ENCODE peak calls at places on chromosomes 13 and 19, in four cellular contexts. M is IMR-90, B is H1, S is H9. E is an unnamed sample.

GRCh38 chr19:7988307-7988706 is 17.1 kb downstream of the ELAVL1 start:
- DNase-seq in B (no peak), M (no peak), S (no peak), E (peak; percentile 64)

GRCh38 chr19:55179570-55180484 is at the start of gene SYT5:
- DNase-seq in M (no peak), S (peak; percentile 69), B (peak; percentile 90), E (peak; percentile 55)

GRCh38 chr13:59710995-59711701 is 452.6 kb downstream of the DIAPH3 start:
- DNase-seq in M (no peak), S (no peak), B (no peak), E (no peak)

GRCh38 chr13:41864658-41865057 is 96.3 kb downstream of the VWA8 start:
- DNase-seq in M (no peak), S (no peak), B (no peak), E (no peak)

GRCh38 chr19:48844472-48844871 is 8.2 kb upstream of the HSD17B14 start:
- DNase-seq in S (peak; percentile 64), B (no peak), M (peak; percentile 68), E (peak; percentile 94)

GRCh38 chr13:37681295-37682032 is 82.9 kb upstream of the POSTN start:
- DNase-seq in B (no peak), S (no peak), M (peak; percentile 94), E (no peak)

GRCh38 chr13:76754414-76754813 is 131.8 kb downstream of the KCTD12 start:
- DNase-seq in S (no peak), M (peak; percentile 60), B (no peak), E (no peak)

GRCh38 chr13:49690990-49691886 is at the start of gene EBPL:
- DNase-seq in S (peak; percentile 96), B (peak; percentile 99), M (peak; percentile 86), E (peak; percentile 96)

GRCh38 chr13:112444001-112444311 is 67.8 kb downstream of the SPACA7 start:
- DNase-seq in M (peak; percentile 42), S (peak; percentile 90), B (peak; percentile 98), E (peak; percentile 82)

GRCh38 chr13:28753208-28753892 is 34.6 kb upstream of the SLC46A3 start:
- DNase-seq in S (peak; percentile 79), B (peak; percentile 50), M (peak; percentile 91), E (peak; percentile 97)

GRCh38 chr19:35585844-35586243 is at the start of gene PMIS2:
- DNase-seq in B (no peak), S (peak; percentile 65), M (no peak), E (no peak)

GRCh38 chr19:49224856-49225255 is 67.3 kb downstream of the TRPM4 start:
- DNase-seq in S (peak; percentile 87), B (peak; percentile 78), M (peak; percentile 57), E (peak; percentile 84)

GRCh38 chr19:8526345-8527062 is 12.5 kb upstream of the ZNF414 start:
- DNase-seq in B (peak; percentile 97), S (peak; percentile 94), M (peak; percentile 88), E (peak; percentile 95)

GRCh38 chr19:52217576-52217975 is 27.7 kb downstream of the PPP2R1A start:
- DNase-seq in S (no peak), M (no peak), B (no peak), E (peak; percentile 11)

GRCh38 chr19:10292789-10293636 is 3.3 kb downstream of the ICAM5 start:
- DNase-seq in S (peak; percentile 66), B (no peak), M (no peak), E (peak; percentile 44)

GRCh38 chr19:6731822-6732221 is 5.6 kb downstream of the GPR108 start:
- DNase-seq in M (no peak), S (peak; percentile 25), B (no peak), E (no peak)

GRCh38 chr19:46862504-46862835 is 1.7 kb downstream of the ARHGAP35 start:
- DNase-seq in M (no peak), B (no peak), S (no peak), E (no peak)

GRCh38 chr19:47356900-47357299 is 7.8 kb downstream of the DHX34 start:
- DNase-seq in M (no peak), B (no peak), S (no peak), E (no peak)

GRCh38 chr19:18023596-18024212 is 15.7 kb downstream of the ARRDC2 start:
- DNase-seq in S (no peak), M (no peak), B (no peak), E (no peak)

GRCh38 chr19:20999731-21000352 is 20.6 kb upstream of the ZNF430 start:
- DNase-seq in B (peak; percentile 77), M (peak; percentile 71), S (peak; percentile 96), E (peak; percentile 99)

GRCh38 chr19:45569619-45570421 is 14.8 kb downstream of the OPA3 start:
- DNase-seq in M (no peak), B (peak; percentile 96), S (peak; percentile 83), E (peak; percentile 74)

GRCh38 chr19:46731584-46731983 is 14.3 kb upstream of the FKRP start:
- DNase-seq in S (no peak), B (no peak), M (no peak), E (no peak)

GRCh38 chr13:113836917-113837553 is 26.8 kb downstream of the GAS6 start:
- DNase-seq in S (no peak), M (peak; percentile 85), B (no peak), E (no peak)

GRCh38 chr13:53197424-53197823 is 168.8 kb downstream of the OLFM4 start:
- DNase-seq in S (no peak), B (no peak), M (no peak), E (no peak)

GRCh38 chr13:40306817-40307216 is 359.6 kb downstream of the FOXO1 start:
- DNase-seq in S (no peak), B (no peak), M (no peak), E (no peak)

GRCh38 chr13:35892837-35893814 is 238.1 kb downstream of the DCLK1 start:
- DNase-seq in M (no peak), B (peak; percentile 31), S (no peak), E (no peak)

GRCh38 chr19:53409505-53410204 is 14.7 kb downstream of the ZNF765 start:
- DNase-seq in M (no peak), B (no peak), S (no peak), E (no peak)

GRCh38 chr13:41458187-41458938 is 1.0 kb downstream of the RGCC start:
- DNase-seq in S (peak; percentile 42), B (peak; percentile 63), M (peak; percentile 46), E (peak; percentile 43)

GRCh38 chr19:31346184-31346583 is 3.1 kb downstream of the TSHZ3 start:
- DNase-seq in B (no peak), S (no peak), M (no peak), E (no peak)

GRCh38 chr19:44308011-44308410 is 3.2 kb upstream of the ZNF235 start:
- DNase-seq in S (no peak), M (no peak), B (no peak), E (no peak)

GRCh38 chr13:68081051-68081450 is 850.9 kb upstream of the PCDH9 start:
- DNase-seq in M (no peak), B (no peak), S (no peak), E (no peak)

GRCh38 chr13:81197483-81197882 is 856.6 kb upstream of the SPRY2 start:
- DNase-seq in B (no peak), M (no peak), S (no peak), E (no peak)

DNA sequence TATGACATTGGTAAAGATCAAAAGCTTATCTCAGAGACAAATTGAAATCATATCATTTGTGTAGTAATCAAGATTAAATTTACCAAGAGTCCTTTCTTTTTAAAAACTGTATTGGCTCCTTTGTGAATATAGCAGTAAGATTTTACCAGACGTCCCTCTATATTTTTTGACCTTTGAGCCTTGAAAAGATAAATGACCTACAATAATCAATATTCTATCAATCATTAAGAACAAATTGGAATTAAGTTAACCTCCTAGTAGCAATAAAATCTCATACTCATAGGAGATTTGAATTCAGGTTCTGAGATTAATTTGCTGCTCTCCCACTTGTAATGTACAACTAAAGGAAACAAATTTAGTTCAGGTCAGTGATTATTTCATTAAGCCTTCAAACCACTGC is 78.3 kb downstream of the FGF14 start:
- DNase-seq in B (no peak), S (no peak), M (no peak), E (no peak)
- H3K56ac ChIP-seq in B (no peak overlapping the region), S (no peak overlapping the region), M (no peak overlapping the region), E (no peak overlapping the region)

DNA sequence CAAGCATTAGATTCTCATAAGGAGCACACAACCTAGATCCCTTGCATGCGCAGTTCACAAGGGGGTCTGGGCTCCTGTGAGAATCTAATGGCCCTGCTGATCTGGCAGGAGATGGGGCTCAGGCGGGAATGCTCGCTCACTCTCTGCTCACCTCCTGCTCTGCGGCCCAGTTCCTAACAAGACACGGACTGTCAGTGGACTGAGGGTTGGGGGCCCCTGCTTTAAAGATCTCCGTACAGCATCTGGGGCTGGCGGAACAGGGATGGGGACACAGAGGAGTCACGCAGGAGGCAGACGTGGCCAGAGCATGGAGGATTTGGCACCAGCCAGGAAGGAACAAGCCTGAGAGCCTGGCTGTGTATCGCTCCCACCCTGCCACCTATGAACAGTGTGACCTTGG is 37.3 kb upstream of the ZNF536 start:
- DNase-seq in B (no peak), M (no peak), S (no peak), E (no peak)
- H3K56ac ChIP-seq in B (no peak overlapping the region), M (no peak overlapping the region), S (no peak overlapping the region), E (no peak overlapping the region)

GRCh38 chr19:13778847-13779246 is 4.6 kb downstream of the C19orf53 start:
- DNase-seq in B (no peak), S (no peak), M (no peak), E (no peak)
- H3K56ac ChIP-seq in B (no peak overlapping the region), S (no peak overlapping the region), M (no peak overlapping the region), E (no peak overlapping the region)

GRCh38 chr13:43911871-43912270 is 32.2 kb downstream of the LACC1 start:
- DNase-seq in M (no peak), B (no peak), S (no peak), E (no peak)
- H3K56ac ChIP-seq in M (no peak overlapping the region), B (no peak overlapping the region), S (no peak overlapping the region), E (no peak overlapping the region)

GRCh38 chr19:33332248-33332647 is 29.9 kb upstream of the CEBPA start:
- DNase-seq in M (no peak), S (no peak), B (no peak), E (no peak)

GRCh38 chr19:33333151-33333550 is 30.8 kb upstream of the CEBPA start:
- DNase-seq in B (no peak), S (no peak), M (no peak), E (no peak)

GRCh38 chr19:33333615-33334014 is 31.3 kb upstream of the CEBPA start:
- DNase-seq in M (no peak), B (no peak), S (no peak), E (no peak)

GRCh38 chr19:33335446-33335845 is 33.1 kb upstream of the CEBPA start:
- DNase-seq in M (no peak), S (no peak), B (no peak), E (no peak)

DNA sequence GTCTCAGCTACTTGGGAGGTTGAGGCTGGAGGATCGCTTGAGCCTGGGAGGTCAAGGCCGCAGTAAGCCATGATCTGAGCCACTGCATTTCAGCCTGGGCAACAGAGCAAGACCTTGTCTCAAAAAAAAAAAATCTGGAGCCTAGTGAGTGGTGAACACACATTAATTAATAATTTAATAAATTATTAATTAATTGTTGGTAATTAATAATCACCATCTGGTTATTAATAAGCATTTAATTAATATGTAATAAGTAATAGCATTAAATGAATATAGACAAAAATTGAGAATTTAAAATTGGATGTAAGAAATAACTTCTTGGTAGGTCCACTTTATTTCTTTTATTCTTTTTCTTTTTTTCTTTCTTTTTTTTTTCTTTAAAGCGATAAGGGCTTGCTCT is 31.9 kb upstream of the CEBPA start:
- DNase-seq in M (no peak), B (no peak), S (no peak), E (no peak)
- H3K56ac ChIP-seq in M (no peak overlapping the region), B (no peak overlapping the region), S (no peak overlapping the region), E (no peak overlapping the region)

GRCh38 chr19:16875584-16876555 is 12.9 kb upstream of the F2RL3 start:
- DNase-seq in S (no peak), M (no peak), B (no peak), E (no peak)
- H3K56ac ChIP-seq in S (no peak overlapping the region), M (no peak overlapping the region), B (no peak overlapping the region), E (no peak overlapping the region)

E was measured in mesendoderm.